ENCODE peak calls at places on chromosomes 3 and 15, in six cellular contexts. C is lower lobe of right lung, F is activated B cell treated with CpG ODN at 0.5 μM for 24 hours, Z is fibroblast of villous mesenchyme, V is sigmoid colon, W is AG04450. S is an unnamed sample.

GRCh38 chr3:124785966-124786365 is 55.7 kb downstream of the UMPS start:
- DNase-seq in C (no peak), F (no peak), Z (no peak), V (no peak), W (no peak), S (no peak)

GRCh38 chr3:11904157-11904556 is 57.5 kb upstream of the TAMM41 start:
- DNase-seq in C (no peak), F (no peak), Z (no peak), V (no peak), W (no peak), S (no peak)

GRCh38 chr3:195260286-195260905 is 10.6 kb downstream of the XXYLT1 start:
- DNase-seq in C (no peak), F (no peak), Z (no peak), V (no peak), W (no peak), S (no peak)

GRCh38 chr3:127744216-127744815 is 71.6 kb downstream of the ABTB1 start:
- DNase-seq in C (no peak), F (no peak), Z (peak), V (no peak), W (no peak), S (no peak)

GRCh38 chr15:56782306-56782705 is 49.0 kb upstream of the ZNF280D start:
- DNase-seq in C (no peak), F (no peak), Z (no peak), V (no peak), W (no peak), S (no peak)

GRCh38 chr15:58856090-58856489 is 77.4 kb downstream of the SLTM start:
- DNase-seq in C (no peak), F (no peak), Z (peak), V (no peak), W (no peak), S (no peak)

GRCh38 chr3:11059090-11059798 is 66.7 kb downstream of the SLC6A1 start:
- DNase-seq in C (no peak), F (no peak), Z (peak), V (peak), W (peak), S (peak)

GRCh38 chr15:37298271-37298670 is 197.9 kb upstream of the MEIS2 start:
- DNase-seq in C (no peak), F (no peak), Z (no peak), V (no peak), W (no peak), S (no peak)

GRCh38 chr15:39610665-39611064 is 29.8 kb downstream of the THBS1 start:
- DNase-seq in C (no peak), F (no peak), Z (no peak), V (no peak), W (no peak), S (no peak)

GRCh38 chr15:55357774-55358173 is 38.8 kb downstream of the PIGB start:
- DNase-seq in C (no peak), F (no peak), Z (peak), V (no peak), W (peak), S (no peak)

GRCh38 chr3:71177375-71177774 is 406.2 kb downstream of the FOXP1 start:
- DNase-seq in C (no peak), F (no peak), Z (no peak), V (no peak), W (no peak), S (no peak)

GRCh38 chr15:32701863-32702262 is 15.9 kb upstream of the GREM1 start:
- DNase-seq in C (no peak), F (no peak), Z (peak), V (no peak), W (no peak), S (no peak)

GRCh38 chr15:51884517-51885236 is 55.2 kb downstream of the TMOD3 start:
- DNase-seq in C (no peak), F (no peak), Z (no peak), V (no peak), W (no peak), S (no peak)

GRCh38 chr15:68431037-68431791 is 749 bp downstream of the ITGA11 start:
- DNase-seq in C (no peak), F (no peak), Z (no peak), V (no peak), W (no peak), S (peak)

GRCh38 chr3:179715582-179715981 is 62.7 kb downstream of the USP13 start:
- DNase-seq in C (no peak), F (no peak), Z (no peak), V (no peak), W (no peak), S (no peak)

GRCh38 chr3:177069514-177070329 is 127.6 kb downstream of the TBL1XR1 start:
- DNase-seq in C (no peak), F (no peak), Z (peak), V (no peak), W (peak), S (no peak)

GRCh38 chr3:99836681-99837080 is 19.0 kb downstream of the CMSS1 start:
- DNase-seq in C (no peak), F (no peak), Z (no peak), V (no peak), W (no peak), S (no peak)

GRCh38 chr15:63107895-63108546 is 13.6 kb upstream of the LACTB start:
- DNase-seq in C (no peak), F (no peak), Z (peak), V (no peak), W (peak), S (no peak)

GRCh38 chr15:64507293-64507802 is 47.0 kb downstream of the ZNF609 start:
- DNase-seq in C (peak), F (peak), Z (peak), V (peak), W (peak), S (no peak)

GRCh38 chr15:38193496-38193895 is 59.1 kb upstream of the SPRED1 start:
- DNase-seq in C (no peak), F (no peak), Z (peak), V (no peak), W (no peak), S (no peak)

GRCh38 chr3:88013592-88013991 is 45.2 kb downstream of the CGGBP1 start:
- DNase-seq in C (no peak), F (no peak), Z (no peak), V (no peak), W (no peak), S (no peak)

GRCh38 chr3:171811913-171812321 is 1.6 kb upstream of the PLD1 start:
- DNase-seq in C (no peak), F (no peak), Z (peak), V (peak), W (no peak), S (no peak)

GRCh38 chr15:90765966-90766365 is 48.8 kb downstream of the BLM start:
- DNase-seq in C (no peak), F (no peak), Z (no peak), V (no peak), W (no peak), S (no peak)

GRCh38 chr3:120816728-120817127 is 74.2 kb downstream of the GTF2E1 start:
- DNase-seq in C (no peak), F (no peak), Z (no peak), V (no peak), W (no peak), S (no peak)

GRCh38 chr3:88231207-88231606 is 81.4 kb downstream of the C3orf38 start:
- DNase-seq in C (no peak), F (no peak), Z (no peak), V (no peak), W (no peak), S (no peak)

GRCh38 chr3:134803051-134803505 is 8.0 kb downstream of the EPHB1 start:
- DNase-seq in C (no peak), F (no peak), Z (no peak), V (no peak), W (no peak), S (no peak)

GRCh38 chr3:31713820-31714511 is 181.2 kb downstream of the STT3B start:
- DNase-seq in C (no peak), F (no peak), Z (no peak), V (no peak), W (no peak), S (no peak)

GRCh38 chr15:36161781-36162212 is 417.6 kb upstream of the CDIN1 start:
- DNase-seq in C (no peak), F (no peak), Z (peak), V (peak), W (no peak), S (no peak)
- TF ChIP-seq CTCF in C (no peak), F (no peak), Z (no peak), V (no peak), W (no peak), S (no peak)

DNA sequence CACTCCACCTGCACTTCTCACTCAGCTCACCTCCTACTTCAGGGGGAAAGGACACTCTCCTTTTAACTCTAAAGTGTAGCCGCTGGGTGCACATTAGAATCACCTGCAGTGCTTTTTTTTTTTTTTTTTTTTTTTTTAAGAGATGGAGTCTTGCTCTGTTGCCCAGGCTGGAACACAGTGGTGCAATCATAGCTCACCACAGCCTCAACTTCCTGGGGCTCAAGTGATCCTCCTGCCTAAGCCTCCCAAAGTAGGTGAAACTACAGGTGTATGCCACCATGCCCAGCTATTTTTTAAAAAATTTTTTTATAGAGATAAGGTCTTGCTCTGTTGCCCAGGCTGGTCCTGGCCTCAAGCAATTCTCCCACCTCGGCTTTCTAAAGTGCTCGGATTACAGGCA is 20.8 kb downstream of the GRAMD2A start:
- DNase-seq in C (no peak), F (no peak), Z (no peak), V (no peak), W (no peak), S (no peak)
- TF ChIP-seq CTCF in C (no peak), F (no peak), Z (no peak), V (no peak), W (no peak), S (no peak)

GRCh38 chr3:13057641-13058040 is 15.6 kb downstream of the IQSEC1 start:
- DNase-seq in C (no peak), F (no peak), Z (no peak), V (no peak), W (no peak), S (no peak)

GRCh38 chr3:13054705-13055285 is 18.4 kb downstream of the IQSEC1 start:
- DNase-seq in C (no peak), F (no peak), Z (no peak), V (no peak), W (no peak), S (no peak)

GRCh38 chr3:13053915-13054704 is 19.1 kb downstream of the IQSEC1 start:
- DNase-seq in C (no peak), F (no peak), Z (no peak), V (no peak), W (no peak), S (no peak)

GRCh38 chr3:13053425-13053824 is 19.8 kb downstream of the IQSEC1 start:
- DNase-seq in C (no peak), F (no peak), Z (no peak), V (no peak), W (no peak), S (no peak)

GRCh38 chr3:13055634-13056033 is 17.6 kb downstream of the IQSEC1 start:
- DNase-seq in C (no peak), F (no peak), Z (no peak), V (no peak), W (no peak), S (no peak)
- TF ChIP-seq CTCF in C (no peak), F (no peak), Z (no peak), V (no peak), W (no peak), S (no peak)

GRCh38 chr3:76728411-76728810 is 311.5 kb upstream of the ROBO2 start:
- DNase-seq in C (no peak), F (no peak), Z (no peak), V (no peak), W (no peak), S (no peak)
- TF ChIP-seq CTCF in C (no peak), F (no peak), Z (no peak), V (no peak), W (no peak), S (no peak)

GRCh38 chr3:119296723-119297122 is 2.5 kb downstream of the ARHGAP31 start:
- DNase-seq in C (no peak), F (no peak), Z (no peak), V (no peak), W (no peak), S (no peak)

GRCh38 chr3:119295816-119296484 is 1.8 kb downstream of the ARHGAP31 start:
- DNase-seq in C (no peak), F (no peak), Z (peak), V (no peak), W (no peak), S (no peak)

GRCh38 chr3:119294402-119294888 is 262 bp downstream of the ARHGAP31 start:
- DNase-seq in C (peak), F (peak), Z (no peak), V (peak), W (no peak), S (no peak)

GRCh38 chr3:119293761-119294401 is at the start of gene ARHGAP31:
- DNase-seq in C (peak), F (peak), Z (peak), V (peak), W (peak), S (peak)

GRCh38 chr3:119294889-119295769 is 946 bp downstream of the ARHGAP31 start:
- DNase-seq in C (peak), F (peak), Z (peak), V (peak), W (no peak), S (no peak)
- TF ChIP-seq CTCF in C (no peak), F (no peak), Z (no peak), V (no peak), W (no peak), S (no peak)

GRCh38 chr15:70054884-70055387 is 42.8 kb downstream of the TLE3 start:
- DNase-seq in C (peak), F (no peak), Z (no peak), V (peak), W (no peak), S (no peak)

GRCh38 chr15:70056091-70056680 is 41.5 kb downstream of the TLE3 start:
- DNase-seq in C (peak), F (no peak), Z (no peak), V (peak), W (no peak), S (no peak)

GRCh38 chr15:70053703-70054229 is 44.0 kb downstream of the TLE3 start:
- DNase-seq in C (peak), F (no peak), Z (no peak), V (peak), W (no peak), S (no peak)

GRCh38 chr15:70054366-70054765 is 43.4 kb downstream of the TLE3 start:
- DNase-seq in C (peak), F (no peak), Z (no peak), V (peak), W (no peak), S (no peak)

GRCh38 chr15:70055601-70056051 is 42.1 kb downstream of the TLE3 start:
- DNase-seq in C (peak), F (no peak), Z (no peak), V (no peak), W (no peak), S (no peak)
- TF ChIP-seq CTCF in C (no peak), F (no peak), Z (no peak), V (no peak), W (no peak), S (peak)

GRCh38 chr3:55485208-55485791 is 1.8 kb downstream of the WNT5A start:
- DNase-seq in C (peak), F (no peak), Z (peak), V (peak), W (no peak), S (peak)
- TF ChIP-seq CTCF in C (peak), F (no peak), Z (peak), V (peak), W (peak), S (peak)

GRCh38 chr3:141789281-141789680 is 26.1 kb downstream of the GRK7 start:
- DNase-seq in C (no peak), F (no peak), Z (no peak), V (no peak), W (no peak), S (no peak)
- TF ChIP-seq CTCF in C (no peak), F (no peak), Z (no peak), V (no peak), W (no peak), S (no peak)

GRCh38 chr15:82807920-82808633 is 1.4 kb upstream of the WHAMM start:
- DNase-seq in C (no peak), F (no peak), Z (no peak), V (no peak), W (no peak), S (no peak)

GRCh38 chr15:82810061-82810862 is 834 bp downstream of the WHAMM start:
- DNase-seq in C (peak), F (no peak), Z (peak), V (peak), W (no peak), S (peak)

GRCh38 chr15:82810863-82811421 is 1.5 kb downstream of the WHAMM start:
- DNase-seq in C (no peak), F (no peak), Z (no peak), V (no peak), W (no peak), S (no peak)

GRCh38 chr15:82808634-82809041 is 790 bp upstream of the WHAMM start:
- DNase-seq in C (no peak), F (no peak), Z (no peak), V (no peak), W (no peak), S (no peak)

GRCh38 chr15:82809308-82810060 is at the start of gene WHAMM:
- DNase-seq in C (peak), F (peak), Z (peak), V (peak), W (peak), S (peak)
- TF ChIP-seq CTCF in C (no peak), F (no peak), Z (no peak), V (no peak), W (peak), S (peak)

DNA sequence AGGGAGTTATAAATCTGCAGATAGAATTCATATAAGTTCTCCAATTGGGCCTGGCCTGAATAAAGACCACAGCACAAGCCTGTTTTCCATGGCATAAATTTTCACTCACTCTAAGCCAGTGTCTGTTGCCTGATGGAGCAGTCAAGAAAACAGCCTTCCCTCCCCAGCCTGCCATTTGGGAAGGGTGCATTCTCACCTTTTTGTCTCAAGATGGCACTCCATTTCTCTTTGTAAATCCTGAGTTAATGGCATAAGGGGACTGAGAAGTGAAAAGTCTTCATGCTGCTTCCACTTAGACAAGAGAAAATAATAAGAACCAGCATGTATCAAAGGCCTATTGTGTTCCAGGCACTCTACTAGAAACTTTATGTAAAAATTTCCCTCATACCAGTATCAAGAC is 115.6 kb upstream of the MANF start:
- DNase-seq in C (no peak), F (no peak), Z (no peak), V (no peak), W (no peak), S (no peak)
- TF ChIP-seq CTCF in C (no peak), F (no peak), Z (peak), V (no peak), W (peak), S (no peak)